ENCODE peak calls at places on chromosomes 4 and X, in eight cellular contexts. One of them, this sample, is unnamed.

GRCh38 chr4:54767376-54767775 is 109.6 kb downstream of the KIT start:
- DNase-seq in fibroblast of lung: no peak
- DNase-seq in cardiac muscle cell: no peak
- DNase-seq in A549: no peak
- DNase-seq in activated B cell treated with CpG ODN at 0.5 μM for 24 hours: no peak
- DNase-seq in right atrium auricular region: no peak
- DNase-seq in PC-3: no peak
- DNase-seq in ovary: no peak
- DNase-seq in this sample: no peak

GRCh38 chr4:72569719-72570235 is 756 bp upstream of the ADAMTS3 start:
- DNase-seq in activated B cell treated with CpG ODN at 0.5 μM for 24 hours: no peak
- DNase-seq in ovary: no peak
- DNase-seq in A549: no peak
- DNase-seq in PC-3: peak
- DNase-seq in right atrium auricular region: no peak
- DNase-seq in fibroblast of lung: no peak
- DNase-seq in cardiac muscle cell: no peak
- DNase-seq in this sample: no peak

GRCh38 chrX:6852869-6853268 is 294.6 kb upstream of the STS start:
- DNase-seq in A549: no peak
- DNase-seq in fibroblast of lung: no peak
- DNase-seq in activated B cell treated with CpG ODN at 0.5 μM for 24 hours: no peak
- DNase-seq in PC-3: no peak
- DNase-seq in ovary: no peak
- DNase-seq in cardiac muscle cell: no peak
- DNase-seq in right atrium auricular region: no peak
- DNase-seq in this sample: no peak

GRCh38 chrX:2150722-2151121 is 350.1 kb downstream of the DHRSX start:
- DNase-seq in A549: no peak
- DNase-seq in activated B cell treated with CpG ODN at 0.5 μM for 24 hours: no peak
- DNase-seq in right atrium auricular region: no peak
- DNase-seq in ovary: no peak
- DNase-seq in PC-3: no peak
- DNase-seq in cardiac muscle cell: no peak
- DNase-seq in fibroblast of lung: no peak
- DNase-seq in this sample: no peak

GRCh38 chrX:42443267-42443666 is 334.7 kb downstream of the PPP1R2C start:
- DNase-seq in fibroblast of lung: no peak
- DNase-seq in A549: no peak
- DNase-seq in ovary: no peak
- DNase-seq in activated B cell treated with CpG ODN at 0.5 μM for 24 hours: no peak
- DNase-seq in cardiac muscle cell: no peak
- DNase-seq in right atrium auricular region: no peak
- DNase-seq in PC-3: no peak
- DNase-seq in this sample: no peak

GRCh38 chrX:139078761-139079160 is 367.2 kb upstream of the FGF13 start:
- DNase-seq in A549: no peak
- DNase-seq in fibroblast of lung: peak
- DNase-seq in ovary: no peak
- DNase-seq in PC-3: no peak
- DNase-seq in right atrium auricular region: no peak
- DNase-seq in cardiac muscle cell: no peak
- DNase-seq in activated B cell treated with CpG ODN at 0.5 μM for 24 hours: no peak
- DNase-seq in this sample: no peak

GRCh38 chr4:24511371-24512063 is 72.8 kb downstream of the DHX15 start:
- DNase-seq in PC-3: no peak
- DNase-seq in ovary: no peak
- DNase-seq in right atrium auricular region: no peak
- DNase-seq in activated B cell treated with CpG ODN at 0.5 μM for 24 hours: no peak
- DNase-seq in cardiac muscle cell: no peak
- DNase-seq in fibroblast of lung: peak
- DNase-seq in A549: no peak
- DNase-seq in this sample: no peak

GRCh38 chrX:45847966-45848365 is 647.3 kb upstream of the DIPK2B start:
- DNase-seq in cardiac muscle cell: no peak
- DNase-seq in activated B cell treated with CpG ODN at 0.5 μM for 24 hours: no peak
- DNase-seq in ovary: no peak
- DNase-seq in fibroblast of lung: peak
- DNase-seq in A549: no peak
- DNase-seq in PC-3: no peak
- DNase-seq in right atrium auricular region: no peak
- DNase-seq in this sample: no peak

GRCh38 chr4:153497988-153498967 is 32.1 kb downstream of the TMEM131L start:
- DNase-seq in ovary: peak
- DNase-seq in right atrium auricular region: no peak
- DNase-seq in PC-3: no peak
- DNase-seq in fibroblast of lung: peak
- DNase-seq in cardiac muscle cell: no peak
- DNase-seq in A549: no peak
- DNase-seq in activated B cell treated with CpG ODN at 0.5 μM for 24 hours: no peak
- DNase-seq in this sample: no peak

GRCh38 chr4:1022051-1022738 is 10.8 kb downstream of the FGFRL1 start:
- DNase-seq in cardiac muscle cell: no peak
- DNase-seq in PC-3: no peak
- DNase-seq in ovary: no peak
- DNase-seq in fibroblast of lung: no peak
- DNase-seq in right atrium auricular region: no peak
- DNase-seq in activated B cell treated with CpG ODN at 0.5 μM for 24 hours: no peak
- DNase-seq in A549: no peak
- DNase-seq in this sample: no peak

GRCh38 chr4:57426779-57427395 is 316.7 kb upstream of the IGFBP7 start:
- DNase-seq in right atrium auricular region: no peak
- DNase-seq in fibroblast of lung: peak
- DNase-seq in A549: peak
- DNase-seq in activated B cell treated with CpG ODN at 0.5 μM for 24 hours: no peak
- DNase-seq in ovary: peak
- DNase-seq in cardiac muscle cell: peak
- DNase-seq in PC-3: peak
- DNase-seq in this sample: peak

GRCh38 chrX:29257516-29257915 is 670.3 kb downstream of the IL1RAPL1 start:
- DNase-seq in A549: no peak
- DNase-seq in right atrium auricular region: no peak
- DNase-seq in fibroblast of lung: peak
- DNase-seq in ovary: no peak
- DNase-seq in activated B cell treated with CpG ODN at 0.5 μM for 24 hours: no peak
- DNase-seq in cardiac muscle cell: no peak
- DNase-seq in PC-3: no peak
- DNase-seq in this sample: no peak

GRCh38 chr4:118004088-118004487 is 30.2 kb upstream of the NDST3 start:
- DNase-seq in activated B cell treated with CpG ODN at 0.5 μM for 24 hours: no peak
- DNase-seq in PC-3: no peak
- DNase-seq in fibroblast of lung: no peak
- DNase-seq in cardiac muscle cell: no peak
- DNase-seq in ovary: no peak
- DNase-seq in A549: no peak
- DNase-seq in right atrium auricular region: no peak
- DNase-seq in this sample: no peak

DNA sequence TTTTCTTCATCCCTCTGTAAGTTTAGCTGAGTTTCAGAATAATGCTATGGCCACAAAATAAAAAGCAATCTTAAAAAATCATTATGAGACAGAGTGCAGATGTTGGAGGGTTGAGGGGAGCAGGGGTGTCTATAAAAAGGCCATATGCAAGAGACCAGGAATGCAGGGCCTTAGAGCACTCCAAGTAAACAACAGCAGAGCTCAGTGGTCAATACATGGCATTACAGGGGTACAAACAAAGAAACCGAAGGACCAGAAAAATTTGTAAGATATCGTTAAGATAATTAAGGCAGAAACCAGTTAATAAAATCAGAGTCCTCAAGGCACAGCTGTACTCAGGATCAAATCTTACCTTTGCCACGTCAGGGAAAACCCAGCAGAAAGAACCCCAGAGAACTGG is 28.4 kb upstream of the NDST3 start:
- DNase-seq in right atrium auricular region: no peak
- DNase-seq in A549: no peak
- DNase-seq in activated B cell treated with CpG ODN at 0.5 μM for 24 hours: no peak
- DNase-seq in cardiac muscle cell: peak
- DNase-seq in fibroblast of lung: no peak
- DNase-seq in ovary: no peak
- DNase-seq in PC-3: no peak
- DNase-seq in this sample: no peak
- TF ChIP-seq CTCF in right atrium auricular region: no peak
- TF ChIP-seq CTCF in A549: no peak
- TF ChIP-seq CTCF in activated B cell treated with CpG ODN at 0.5 μM for 24 hours: no peak
- TF ChIP-seq CTCF in cardiac muscle cell: no peak
- TF ChIP-seq CTCF in fibroblast of lung: no peak
- TF ChIP-seq CTCF in ovary: no peak
- TF ChIP-seq CTCF in PC-3: peak
- TF ChIP-seq CTCF in this sample: no peak

DNA sequence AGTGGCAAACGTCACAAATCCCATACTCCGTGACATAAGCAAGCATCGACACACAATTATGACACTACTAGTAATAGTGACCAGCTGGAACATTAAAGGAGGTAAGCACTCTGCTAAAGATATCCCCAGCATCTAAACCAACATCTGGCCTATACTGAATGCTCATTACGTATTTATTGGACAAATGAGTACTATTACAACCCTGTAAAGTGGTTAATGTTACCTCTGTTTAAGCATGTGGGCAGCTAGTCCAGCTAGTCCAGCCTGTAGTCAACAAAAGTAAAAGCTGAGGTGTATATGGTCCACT is 419 bp upstream of the RPGR start:
- DNase-seq in fibroblast of lung: no peak
- DNase-seq in ovary: no peak
- DNase-seq in A549: no peak
- DNase-seq in right atrium auricular region: no peak
- DNase-seq in cardiac muscle cell: no peak
- DNase-seq in PC-3: no peak
- DNase-seq in activated B cell treated with CpG ODN at 0.5 μM for 24 hours: no peak
- DNase-seq in this sample: no peak
- TF ChIP-seq CTCF in fibroblast of lung: no peak
- TF ChIP-seq CTCF in ovary: no peak
- TF ChIP-seq CTCF in A549: no peak
- TF ChIP-seq CTCF in right atrium auricular region: peak
- TF ChIP-seq CTCF in cardiac muscle cell: no peak
- TF ChIP-seq CTCF in PC-3: peak
- TF ChIP-seq CTCF in activated B cell treated with CpG ODN at 0.5 μM for 24 hours: no peak
- TF ChIP-seq CTCF in this sample: no peak

GRCh38 chrX:111444881-111445280 is 32.9 kb upstream of the DCX start:
- DNase-seq in right atrium auricular region: no peak
- DNase-seq in PC-3: no peak
- DNase-seq in ovary: no peak
- DNase-seq in activated B cell treated with CpG ODN at 0.5 μM for 24 hours: no peak
- DNase-seq in fibroblast of lung: no peak
- DNase-seq in A549: no peak
- DNase-seq in cardiac muscle cell: no peak
- DNase-seq in this sample: no peak

GRCh38 chrX:111445485-111445884 is 33.5 kb upstream of the DCX start:
- DNase-seq in A549: peak
- DNase-seq in right atrium auricular region: no peak
- DNase-seq in PC-3: peak
- DNase-seq in cardiac muscle cell: peak
- DNase-seq in fibroblast of lung: peak
- DNase-seq in ovary: no peak
- DNase-seq in activated B cell treated with CpG ODN at 0.5 μM for 24 hours: no peak
- DNase-seq in this sample: peak

GRCh38 chrX:111442791-111443190 is 30.8 kb upstream of the DCX start:
- DNase-seq in right atrium auricular region: no peak
- DNase-seq in cardiac muscle cell: no peak
- DNase-seq in activated B cell treated with CpG ODN at 0.5 μM for 24 hours: no peak
- DNase-seq in PC-3: no peak
- DNase-seq in ovary: no peak
- DNase-seq in fibroblast of lung: no peak
- DNase-seq in A549: no peak
- DNase-seq in this sample: no peak

GRCh38 chrX:111447298-111447697 is 35.3 kb upstream of the DCX start:
- DNase-seq in PC-3: peak
- DNase-seq in fibroblast of lung: no peak
- DNase-seq in right atrium auricular region: no peak
- DNase-seq in cardiac muscle cell: peak
- DNase-seq in activated B cell treated with CpG ODN at 0.5 μM for 24 hours: no peak
- DNase-seq in A549: no peak
- DNase-seq in ovary: no peak
- DNase-seq in this sample: no peak
- TF ChIP-seq CTCF in PC-3: peak
- TF ChIP-seq CTCF in fibroblast of lung: no peak
- TF ChIP-seq CTCF in right atrium auricular region: peak
- TF ChIP-seq CTCF in cardiac muscle cell: peak
- TF ChIP-seq CTCF in activated B cell treated with CpG ODN at 0.5 μM for 24 hours: no peak
- TF ChIP-seq CTCF in A549: peak
- TF ChIP-seq CTCF in ovary: no peak
- TF ChIP-seq CTCF in this sample: peak

GRCh38 chr4:151584101-151584500 is 175.1 kb downstream of the FHIP1A start:
- DNase-seq in cardiac muscle cell: no peak
- DNase-seq in A549: no peak
- DNase-seq in PC-3: no peak
- DNase-seq in ovary: no peak
- DNase-seq in fibroblast of lung: no peak
- DNase-seq in activated B cell treated with CpG ODN at 0.5 μM for 24 hours: no peak
- DNase-seq in right atrium auricular region: no peak
- DNase-seq in this sample: no peak
- TF ChIP-seq CTCF in cardiac muscle cell: no peak
- TF ChIP-seq CTCF in A549: no peak
- TF ChIP-seq CTCF in PC-3: no peak
- TF ChIP-seq CTCF in ovary: no peak
- TF ChIP-seq CTCF in fibroblast of lung: no peak
- TF ChIP-seq CTCF in activated B cell treated with CpG ODN at 0.5 μM for 24 hours: no peak
- TF ChIP-seq CTCF in right atrium auricular region: no peak
- TF ChIP-seq CTCF in this sample: no peak

GRCh38 chr4:34323549-34324325 is 1920.6 kb downstream of the ARAP2 start:
- DNase-seq in activated B cell treated with CpG ODN at 0.5 μM for 24 hours: no peak
- DNase-seq in PC-3: peak
- DNase-seq in fibroblast of lung: peak
- DNase-seq in A549: no peak
- DNase-seq in right atrium auricular region: no peak
- DNase-seq in ovary: no peak
- DNase-seq in cardiac muscle cell: no peak
- DNase-seq in this sample: no peak

DNA sequence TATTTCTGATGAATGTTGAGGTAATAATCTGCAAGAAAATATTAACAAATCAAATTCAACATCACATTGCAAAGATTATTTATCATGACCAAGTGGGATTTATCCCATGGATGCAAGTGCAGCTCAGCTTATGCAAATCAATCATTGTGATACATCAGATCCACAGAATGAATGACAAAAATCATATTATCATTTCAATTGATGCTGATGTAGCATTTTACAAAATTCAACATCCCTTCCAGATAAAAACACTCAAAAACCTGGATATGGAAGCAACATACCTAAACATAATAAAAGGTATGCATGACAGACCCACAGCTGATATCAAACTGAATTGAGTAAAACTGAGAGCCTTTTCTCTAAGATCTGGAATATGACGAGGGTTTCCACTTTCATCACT is 1915.4 kb downstream of the ARAP2 start:
- DNase-seq in A549: no peak
- DNase-seq in PC-3: no peak
- DNase-seq in right atrium auricular region: no peak
- DNase-seq in cardiac muscle cell: no peak
- DNase-seq in fibroblast of lung: no peak
- DNase-seq in ovary: no peak
- DNase-seq in activated B cell treated with CpG ODN at 0.5 μM for 24 hours: no peak
- DNase-seq in this sample: no peak
- TF ChIP-seq CTCF in A549: no peak
- TF ChIP-seq CTCF in PC-3: no peak
- TF ChIP-seq CTCF in right atrium auricular region: no peak
- TF ChIP-seq CTCF in cardiac muscle cell: no peak
- TF ChIP-seq CTCF in fibroblast of lung: no peak
- TF ChIP-seq CTCF in ovary: no peak
- TF ChIP-seq CTCF in activated B cell treated with CpG ODN at 0.5 μM for 24 hours: no peak
- TF ChIP-seq CTCF in this sample: no peak